ENCODE peak calls at places on chromosomes 2 and 18, in six cellular contexts. One of them, this sample, is unnamed.

GRCh38 chr2:232458661-232459418 is 2.9 kb downstream of the ALPI start:
- DNase-seq in Calu3: no peak
- DNase-seq in IMR-90: no peak
- DNase-seq in heart left ventricle: no peak
- DNase-seq in GM10248: no peak
- DNase-seq in MCF 10A: no peak
- DNase-seq in this sample: no peak

GRCh38 chr2:225437319-225437718 is 37.8 kb downstream of the NYAP2 start:
- DNase-seq in heart left ventricle: no peak
- DNase-seq in IMR-90: no peak
- DNase-seq in Calu3: no peak
- DNase-seq in MCF 10A: no peak
- DNase-seq in GM10248: no peak
- DNase-seq in this sample: no peak

GRCh38 chr2:222776792-222777191 is 84.0 kb upstream of the ACSL3 start:
- DNase-seq in Calu3: no peak
- DNase-seq in heart left ventricle: no peak
- DNase-seq in IMR-90: no peak
- DNase-seq in MCF 10A: no peak
- DNase-seq in GM10248: no peak
- DNase-seq in this sample: no peak

GRCh38 chr2:31413876-31414550 is 529 bp downstream of the XDH start:
- DNase-seq in GM10248: no peak
- DNase-seq in Calu3: no peak
- DNase-seq in heart left ventricle: no peak
- DNase-seq in MCF 10A: peak; percentile 54
- DNase-seq in IMR-90: no peak
- DNase-seq in this sample: no peak

GRCh38 chr2:101173707-101174295 is 22.6 kb upstream of the TBC1D8 start:
- DNase-seq in IMR-90: no peak
- DNase-seq in GM10248: peak; percentile 48
- DNase-seq in heart left ventricle: peak; percentile 24
- DNase-seq in Calu3: no peak
- DNase-seq in MCF 10A: no peak
- DNase-seq in this sample: no peak

GRCh38 chr2:1830936-1831616 is 86.8 kb upstream of the PXDN start:
- DNase-seq in MCF 10A: no peak
- DNase-seq in heart left ventricle: no peak
- DNase-seq in GM10248: no peak
- DNase-seq in Calu3: no peak
- DNase-seq in IMR-90: peak; percentile 7
- DNase-seq in this sample: no peak

GRCh38 chr2:33372940-33373553 is 103.4 kb upstream of the RASGRP3 start:
- DNase-seq in IMR-90: peak; percentile 28
- DNase-seq in MCF 10A: peak; percentile 73
- DNase-seq in heart left ventricle: no peak
- DNase-seq in Calu3: peak; percentile 49
- DNase-seq in GM10248: peak; percentile 60
- DNase-seq in this sample: no peak

GRCh38 chr2:70768585-70769085 is 635 bp upstream of the ADD2 start:
- DNase-seq in GM10248: no peak
- DNase-seq in IMR-90: no peak
- DNase-seq in MCF 10A: no peak
- DNase-seq in heart left ventricle: no peak
- DNase-seq in Calu3: no peak
- DNase-seq in this sample: no peak

GRCh38 chr2:8169443-8169842 is 512.4 kb upstream of the ID2 start:
- DNase-seq in Calu3: no peak
- DNase-seq in GM10248: no peak
- DNase-seq in heart left ventricle: no peak
- DNase-seq in MCF 10A: peak; percentile 51
- DNase-seq in IMR-90: peak; percentile 97
- DNase-seq in this sample: no peak

GRCh38 chr2:221156335-221156734 is 415.8 kb downstream of the EPHA4 start:
- DNase-seq in GM10248: no peak
- DNase-seq in MCF 10A: peak; percentile 22
- DNase-seq in IMR-90: no peak
- DNase-seq in Calu3: no peak
- DNase-seq in heart left ventricle: no peak
- DNase-seq in this sample: no peak

DNA sequence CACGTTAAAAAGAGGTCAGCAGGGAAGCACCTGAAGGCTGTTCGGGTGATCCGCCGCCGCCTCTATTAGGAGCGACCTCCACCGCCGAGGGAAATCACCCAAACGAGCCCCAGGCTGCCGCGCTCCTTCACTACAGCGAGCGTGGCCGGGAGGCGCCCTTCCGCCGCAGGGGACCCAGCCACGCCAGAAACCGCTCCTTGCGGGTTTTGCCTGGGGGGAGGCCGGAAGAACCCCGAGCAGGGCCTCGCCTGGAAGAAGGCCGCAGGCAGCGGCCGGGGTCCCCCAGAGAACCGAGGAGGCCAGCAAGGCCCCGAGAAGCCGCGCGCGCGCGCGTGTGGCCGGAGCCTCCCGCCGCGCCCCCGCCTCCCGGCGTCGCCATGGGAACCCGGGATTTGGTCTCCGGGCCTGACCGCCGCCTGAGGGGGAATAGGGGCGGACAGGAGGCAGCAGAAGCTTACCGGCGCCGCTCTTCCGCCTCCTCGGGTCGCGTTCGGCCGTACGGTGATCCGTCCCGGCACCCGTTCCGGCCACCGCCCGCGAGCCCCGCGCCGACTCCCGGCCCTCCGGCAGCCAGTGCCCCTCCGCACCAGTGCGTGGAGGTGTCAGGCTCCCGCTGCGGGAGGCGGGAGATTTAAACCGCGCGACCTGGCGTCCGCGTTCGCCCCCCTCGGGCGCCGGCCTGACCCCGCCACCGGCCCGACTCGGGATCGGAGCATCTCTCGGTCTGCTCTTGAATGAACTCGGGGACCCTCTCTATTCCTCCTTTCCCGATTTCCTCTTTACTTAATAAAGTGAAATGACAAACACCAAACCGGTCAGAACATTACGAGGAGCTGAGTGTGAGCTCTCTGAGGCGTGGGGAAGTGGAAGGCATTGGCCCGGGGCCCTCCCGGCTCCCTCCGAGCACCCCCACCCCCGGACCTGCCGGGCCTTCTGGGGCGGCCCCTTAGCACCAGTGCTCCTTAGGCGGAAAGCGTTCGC is at the start of gene ICA1L:
- DNase-seq in heart left ventricle: peak; percentile 72
- DNase-seq in MCF 10A: peak; percentile 55
- DNase-seq in Calu3: peak; percentile 69
- DNase-seq in GM10248: peak; percentile 77
- DNase-seq in IMR-90: peak; percentile 49
- DNase-seq in this sample: peak; percentile 85
- TF ChIP-seq CTCF in heart left ventricle: no peak
- TF ChIP-seq CTCF in MCF 10A: no peak
- TF ChIP-seq CTCF in Calu3: no peak
- TF ChIP-seq CTCF in GM10248: no peak
- TF ChIP-seq CTCF in IMR-90: peak; percentile 8
- TF ChIP-seq CTCF in this sample: no peak

DNA sequence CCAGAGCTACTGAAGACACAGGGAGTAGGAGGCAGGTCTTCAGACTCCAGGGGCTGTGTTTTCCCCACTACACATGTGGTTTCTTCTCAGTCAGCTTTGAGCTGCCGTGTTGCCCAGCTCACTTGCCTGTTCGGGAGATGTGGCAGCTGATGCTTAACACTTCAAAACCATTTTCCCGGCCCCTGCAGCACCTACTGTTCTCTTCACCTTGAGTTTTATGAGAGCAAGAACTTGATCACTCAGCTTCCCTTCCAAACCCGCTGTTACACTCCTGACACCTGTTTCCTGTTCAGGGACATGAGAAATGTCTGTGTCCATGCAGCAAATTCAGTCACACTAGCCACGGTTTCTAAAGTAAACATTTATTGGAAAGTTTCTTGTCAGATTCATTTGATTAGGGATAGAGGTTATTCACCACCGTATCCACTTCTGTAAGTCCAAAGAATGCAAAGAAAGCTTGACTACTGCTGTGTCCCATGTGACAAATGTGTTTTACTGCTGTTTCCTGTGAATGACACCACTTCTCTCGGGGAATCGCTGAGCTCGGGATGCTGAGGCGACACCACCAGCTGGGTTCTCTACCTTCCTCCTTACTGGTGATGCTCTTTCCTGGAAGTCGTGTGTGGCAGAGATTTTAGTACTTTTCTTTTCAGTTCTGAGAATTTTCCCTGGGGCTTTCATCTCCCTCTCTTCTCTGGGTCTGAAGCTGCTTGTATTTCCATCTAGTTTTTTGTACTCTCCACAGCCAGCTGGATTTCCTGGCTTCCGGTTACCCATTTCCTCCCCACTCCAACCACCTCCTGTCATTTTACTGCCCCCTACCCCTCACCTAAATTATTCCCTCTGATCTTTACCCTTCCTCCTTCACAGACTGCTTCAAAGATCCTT is 91.7 kb downstream of the KLF7 start:
- DNase-seq in IMR-90: peak; percentile 12
- DNase-seq in GM10248: peak; percentile 24
- DNase-seq in heart left ventricle: no peak
- DNase-seq in MCF 10A: no peak
- DNase-seq in Calu3: no peak
- DNase-seq in this sample: no peak
- TF ChIP-seq CTCF in IMR-90: no peak
- TF ChIP-seq CTCF in GM10248: no peak
- TF ChIP-seq CTCF in heart left ventricle: no peak
- TF ChIP-seq CTCF in MCF 10A: no peak
- TF ChIP-seq CTCF in Calu3: no peak
- TF ChIP-seq CTCF in this sample: no peak

GRCh38 chr2:218036371-218036770 is 32.7 kb upstream of the RUFY4 start:
- DNase-seq in MCF 10A: no peak
- DNase-seq in GM10248: no peak
- DNase-seq in heart left ventricle: no peak
- DNase-seq in IMR-90: no peak
- DNase-seq in Calu3: no peak
- DNase-seq in this sample: no peak
- TF ChIP-seq CTCF in MCF 10A: no peak
- TF ChIP-seq CTCF in GM10248: peak; percentile 6
- TF ChIP-seq CTCF in heart left ventricle: no peak
- TF ChIP-seq CTCF in IMR-90: no peak
- TF ChIP-seq CTCF in Calu3: no peak
- TF ChIP-seq CTCF in this sample: no peak

GRCh38 chr2:112020561-112020960 is 34.5 kb upstream of the TMEM87B start:
- DNase-seq in heart left ventricle: no peak
- DNase-seq in MCF 10A: no peak
- DNase-seq in Calu3: no peak
- DNase-seq in IMR-90: no peak
- DNase-seq in GM10248: no peak
- DNase-seq in this sample: no peak
- TF ChIP-seq CTCF in heart left ventricle: no peak
- TF ChIP-seq CTCF in MCF 10A: no peak
- TF ChIP-seq CTCF in Calu3: peak; percentile 20
- TF ChIP-seq CTCF in IMR-90: no peak
- TF ChIP-seq CTCF in GM10248: no peak
- TF ChIP-seq CTCF in this sample: no peak

GRCh38 chr2:208062113-208062512 is 36.8 kb upstream of the PLEKHM3 start:
- DNase-seq in GM10248: no peak
- DNase-seq in MCF 10A: peak; percentile 50
- DNase-seq in heart left ventricle: no peak
- DNase-seq in IMR-90: peak; percentile 54
- DNase-seq in Calu3: peak; percentile 36
- DNase-seq in this sample: no peak
- TF ChIP-seq CTCF in GM10248: peak; percentile 32
- TF ChIP-seq CTCF in MCF 10A: no peak
- TF ChIP-seq CTCF in heart left ventricle: no peak
- TF ChIP-seq CTCF in IMR-90: peak; percentile 57
- TF ChIP-seq CTCF in Calu3: peak; percentile 35
- TF ChIP-seq CTCF in this sample: peak; percentile 31

GRCh38 chr18:58559427-58560186 is 69.3 kb downstream of the ALPK2 start:
- DNase-seq in MCF 10A: no peak
- DNase-seq in GM10248: no peak
- DNase-seq in IMR-90: peak; percentile 52
- DNase-seq in Calu3: no peak
- DNase-seq in heart left ventricle: no peak
- DNase-seq in this sample: no peak

GRCh38 chr18:58557013-58557435 is 71.9 kb downstream of the ALPK2 start:
- DNase-seq in IMR-90: no peak
- DNase-seq in Calu3: no peak
- DNase-seq in heart left ventricle: peak; percentile 37
- DNase-seq in GM10248: no peak
- DNase-seq in MCF 10A: no peak
- DNase-seq in this sample: no peak

GRCh38 chr18:58562146-58562998 is 66.5 kb downstream of the ALPK2 start:
- DNase-seq in heart left ventricle: no peak
- DNase-seq in IMR-90: peak; percentile 28
- DNase-seq in Calu3: no peak
- DNase-seq in GM10248: no peak
- DNase-seq in MCF 10A: no peak
- DNase-seq in this sample: no peak

GRCh38 chr18:58556333-58557012 is 72.4 kb downstream of the ALPK2 start:
- DNase-seq in GM10248: no peak
- DNase-seq in heart left ventricle: peak; percentile 74
- DNase-seq in MCF 10A: no peak
- DNase-seq in Calu3: no peak
- DNase-seq in IMR-90: no peak
- DNase-seq in this sample: no peak

GRCh38 chr18:58558514-58558913 is 70.4 kb downstream of the ALPK2 start:
- DNase-seq in heart left ventricle: no peak
- DNase-seq in GM10248: no peak
- DNase-seq in MCF 10A: no peak
- DNase-seq in Calu3: no peak
- DNase-seq in IMR-90: peak; percentile 31
- DNase-seq in this sample: no peak
- TF ChIP-seq CTCF in heart left ventricle: no peak
- TF ChIP-seq CTCF in GM10248: no peak
- TF ChIP-seq CTCF in MCF 10A: no peak
- TF ChIP-seq CTCF in Calu3: no peak
- TF ChIP-seq CTCF in IMR-90: no peak
- TF ChIP-seq CTCF in this sample: no peak

GRCh38 chr2:24019729-24020128 is 9.8 kb downstream of the MFSD2B start:
- DNase-seq in heart left ventricle: no peak
- DNase-seq in MCF 10A: no peak
- DNase-seq in IMR-90: no peak
- DNase-seq in Calu3: no peak
- DNase-seq in GM10248: no peak
- DNase-seq in this sample: no peak

GRCh38 chr2:24022975-24023575 is 13.2 kb downstream of the MFSD2B start:
- DNase-seq in MCF 10A: no peak
- DNase-seq in IMR-90: no peak
- DNase-seq in heart left ventricle: no peak
- DNase-seq in GM10248: no peak
- DNase-seq in Calu3: no peak
- DNase-seq in this sample: no peak

GRCh38 chr2:24022324-24022974 is 12.6 kb downstream of the MFSD2B start:
- DNase-seq in IMR-90: no peak
- DNase-seq in heart left ventricle: no peak
- DNase-seq in Calu3: no peak
- DNase-seq in GM10248: no peak
- DNase-seq in MCF 10A: no peak
- DNase-seq in this sample: no peak

GRCh38 chr2:24024018-24024417 is 14.1 kb downstream of the MFSD2B start:
- DNase-seq in GM10248: no peak
- DNase-seq in Calu3: no peak
- DNase-seq in MCF 10A: peak; percentile 26
- DNase-seq in IMR-90: peak; percentile 36
- DNase-seq in heart left ventricle: no peak
- DNase-seq in this sample: no peak

GRCh38 chr2:24021122-24021998 is 11.5 kb downstream of the MFSD2B start:
- DNase-seq in IMR-90: no peak
- DNase-seq in GM10248: no peak
- DNase-seq in Calu3: peak; percentile 35
- DNase-seq in MCF 10A: peak; percentile 79
- DNase-seq in heart left ventricle: no peak
- DNase-seq in this sample: peak; percentile 44
- TF ChIP-seq CTCF in IMR-90: peak; percentile 11
- TF ChIP-seq CTCF in GM10248: peak; percentile 30
- TF ChIP-seq CTCF in Calu3: no peak
- TF ChIP-seq CTCF in MCF 10A: peak; percentile 51
- TF ChIP-seq CTCF in heart left ventricle: no peak
- TF ChIP-seq CTCF in this sample: no peak

This sample was measured in glutamatergic neuron.